ENCODE peak calls at places on chromosomes 2 and 18, in six cellular contexts. L is fibroblast of mammary gland, O is ovary, C is dorsolateral prefrontal cortex, K is left ventricle myocardium inferior, W is tibial nerve. I is an unnamed sample.

GRCh38 chr2:164910091-164910899 is 45.0 kb downstream of the SLC38A11 start:
- DNase-seq in L (peak), C (no peak), O (no peak), W (no peak), K (no peak), I (peak)

GRCh38 chr2:230925443-230925878 is 419 bp upstream of the GPR55 start:
- DNase-seq in W (no peak), K (no peak), C (no peak), O (no peak), L (no peak), I (no peak)

GRCh38 chr2:60392014-60392391 is 161.5 kb downstream of the BCL11A start:
- DNase-seq in L (no peak), W (no peak), K (no peak), O (no peak), C (no peak), I (no peak)

GRCh38 chr2:192194866-192195547 is at the start of gene TMEFF2:
- DNase-seq in L (peak), O (peak), C (peak), K (peak), W (peak), I (peak)

GRCh38 chr2:65715328-65715727 is 282.9 kb upstream of the SPRED2 start:
- DNase-seq in W (no peak), C (no peak), O (no peak), L (no peak), K (no peak), I (no peak)

GRCh38 chr2:60899230-60899891 is 18.0 kb downstream of the REL start:
- DNase-seq in L (no peak), O (no peak), W (no peak), K (no peak), C (no peak), I (no peak)

GRCh38 chr2:222939208-222939846 is 78.5 kb downstream of the ACSL3 start:
- DNase-seq in W (peak), O (no peak), K (no peak), C (no peak), L (peak), I (peak)

GRCh38 chr2:73992036-73992435 is 7.3 kb downstream of the TET3 start:
- DNase-seq in C (no peak), L (no peak), K (no peak), W (no peak), O (no peak), I (no peak)

GRCh38 chr2:20539776-20540586 is 93.1 kb downstream of the RHOB start:
- DNase-seq in W (peak), L (peak), O (no peak), K (no peak), C (no peak), I (no peak)

DNA sequence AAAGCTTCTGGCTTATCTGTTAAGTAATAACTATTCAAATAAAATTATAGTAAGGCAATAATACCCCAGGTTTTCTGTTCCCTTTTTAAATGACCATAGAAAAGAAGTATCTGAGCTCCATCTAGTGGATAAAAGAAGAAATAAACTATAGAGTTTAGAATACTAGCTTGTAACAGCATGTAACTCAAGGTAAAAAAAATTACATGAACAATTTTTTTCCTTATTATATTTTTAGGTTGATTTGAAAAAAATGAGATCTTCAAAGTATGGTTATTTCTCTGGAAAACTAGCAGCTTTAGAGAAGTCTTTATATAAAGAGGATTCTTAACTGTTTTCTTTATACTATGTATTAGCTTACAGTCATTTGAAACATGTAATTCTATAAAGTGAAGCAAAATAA is 58.1 kb downstream of the NCKAP1 start:
- DNase-seq in K (no peak), W (no peak), O (no peak), C (no peak), L (peak), I (peak)
- TF ChIP-seq CTCF in K (peak), W (peak), O (peak), C (peak), L (peak), I (peak)

DNA sequence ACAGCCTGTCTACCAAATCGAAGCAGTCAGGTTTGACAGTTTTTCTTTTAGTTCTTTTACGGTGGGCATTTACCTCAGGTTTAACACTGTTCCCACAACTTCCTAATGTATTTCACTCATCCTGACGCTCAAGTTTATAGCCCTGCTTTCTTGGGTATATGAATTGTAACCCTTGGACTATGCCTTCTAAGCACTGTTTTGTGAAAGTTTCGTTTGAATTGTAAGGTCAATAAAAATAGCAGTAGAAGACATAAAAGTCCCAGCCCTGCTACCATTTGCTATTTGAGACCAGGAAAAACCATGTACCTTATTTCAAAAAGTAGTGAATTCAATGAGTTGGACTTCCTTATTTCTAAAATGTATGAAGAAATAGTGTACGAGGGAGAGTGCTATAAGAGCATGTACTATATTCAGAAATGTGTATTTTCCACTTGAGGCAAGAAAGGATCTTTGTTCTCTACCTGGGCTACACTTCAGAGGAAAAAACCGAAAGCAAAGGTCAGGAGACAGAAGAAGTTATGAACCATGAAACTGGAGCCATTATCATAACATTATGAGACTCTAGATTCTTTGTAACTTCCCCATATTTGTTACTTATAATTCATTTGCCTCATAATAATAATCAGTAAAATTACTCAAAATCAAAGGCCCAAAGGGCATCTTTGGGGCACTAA is 1.9 kb upstream of the ZC3H15 start:
- DNase-seq in K (no peak), C (no peak), W (no peak), L (no peak), O (no peak), I (no peak)
- H3K4me3 ChIP-seq in K (no peak), C (no peak), W (peak), L (no peak), O (no peak), I (no peak)

DNA sequence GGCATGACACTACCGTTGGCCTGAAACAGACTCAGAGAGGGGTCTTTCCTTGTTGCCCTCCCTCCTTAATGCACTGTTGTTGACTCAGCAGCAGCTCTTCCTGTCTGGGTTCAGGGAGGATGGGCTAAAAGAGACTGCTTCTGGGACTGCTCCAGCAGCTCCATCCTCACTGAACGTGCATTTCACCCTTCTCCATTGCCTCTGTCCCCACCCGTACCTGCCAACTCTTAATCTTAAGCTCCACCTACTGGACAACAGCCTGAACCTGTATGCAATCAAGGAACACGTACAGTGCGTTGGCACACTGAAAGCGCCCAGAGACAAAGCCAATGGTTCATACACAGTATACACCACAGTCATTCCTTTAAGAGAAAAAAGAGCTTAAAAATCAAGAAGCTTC is 230.8 kb upstream of the RAB6C start:
- DNase-seq in O (no peak), K (no peak), L (no peak), C (no peak), W (no peak), I (no peak)
- TF ChIP-seq CTCF in O (no peak), K (no peak), L (no peak), C (no peak), W (no peak), I (no peak)

GRCh38 chr2:56583796-56584313 is 400.1 kb downstream of the CCDC85A start:
- DNase-seq in C (no peak), O (no peak), K (no peak), L (no peak), W (no peak), I (no peak)
- H3K4me3 ChIP-seq in C (no peak), O (no peak), K (no peak), L (no peak), W (no peak), I (no peak)

DNA sequence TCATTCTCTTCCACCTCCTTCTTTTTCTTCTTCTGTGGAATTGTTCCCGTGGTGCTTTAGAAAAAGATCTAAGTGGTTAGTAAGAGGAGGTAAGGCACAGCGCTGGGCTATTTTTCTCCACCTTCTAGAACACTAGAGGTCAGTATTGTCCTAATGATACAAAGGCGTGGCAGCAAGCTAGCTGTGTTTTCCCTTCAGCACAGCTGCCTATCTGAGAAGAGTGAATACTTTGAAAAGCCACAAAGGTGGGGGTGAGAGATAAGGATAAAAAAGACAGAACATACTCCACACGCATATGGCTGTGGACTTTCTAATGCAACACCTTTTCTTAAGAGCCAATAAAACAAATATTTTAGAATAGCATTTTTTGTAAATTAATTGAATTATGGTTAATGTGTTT is 2.1 kb downstream of the CNTNAP5 start:
- DNase-seq in C (no peak), L (peak), W (peak), K (no peak), O (no peak), I (peak)
- TF ChIP-seq CTCF in C (peak), L (peak), W (peak), K (peak), O (no peak), I (peak)

DNA sequence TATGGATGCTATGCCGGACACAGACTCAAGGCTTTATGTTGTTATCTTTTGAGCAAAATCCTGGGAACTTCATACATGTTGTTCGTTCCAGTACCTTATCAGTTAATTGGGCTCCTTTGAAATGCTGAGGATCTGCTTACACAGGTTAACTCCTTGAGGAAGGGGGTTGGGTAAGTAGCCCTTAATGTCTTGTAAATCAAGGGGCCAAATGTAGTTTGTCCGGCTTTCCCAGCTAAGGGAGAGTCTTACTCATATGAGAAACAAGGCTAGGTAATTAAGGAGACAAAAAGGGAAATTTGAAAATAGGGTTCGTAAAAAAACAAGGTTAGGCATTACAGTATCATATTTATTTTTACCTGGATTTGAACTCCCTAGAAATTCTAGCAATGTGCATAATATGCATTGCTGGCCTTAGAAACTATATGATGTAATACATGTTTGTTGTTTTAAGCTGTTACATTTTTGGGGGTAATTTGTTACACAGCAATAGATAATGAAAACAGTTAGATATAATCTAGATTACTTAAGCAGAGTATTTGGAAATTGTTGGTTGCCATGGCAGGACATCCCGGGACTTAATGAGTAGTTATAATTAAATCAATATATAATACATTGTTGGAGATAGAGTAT is 30.9 kb upstream of the RNF149 start:
- DNase-seq in O (no peak), L (no peak), W (no peak), C (no peak), K (no peak), I (no peak)
- H3K4me3 ChIP-seq in O (no peak), L (no peak), W (no peak), C (no peak), K (no peak), I (no peak)

DNA sequence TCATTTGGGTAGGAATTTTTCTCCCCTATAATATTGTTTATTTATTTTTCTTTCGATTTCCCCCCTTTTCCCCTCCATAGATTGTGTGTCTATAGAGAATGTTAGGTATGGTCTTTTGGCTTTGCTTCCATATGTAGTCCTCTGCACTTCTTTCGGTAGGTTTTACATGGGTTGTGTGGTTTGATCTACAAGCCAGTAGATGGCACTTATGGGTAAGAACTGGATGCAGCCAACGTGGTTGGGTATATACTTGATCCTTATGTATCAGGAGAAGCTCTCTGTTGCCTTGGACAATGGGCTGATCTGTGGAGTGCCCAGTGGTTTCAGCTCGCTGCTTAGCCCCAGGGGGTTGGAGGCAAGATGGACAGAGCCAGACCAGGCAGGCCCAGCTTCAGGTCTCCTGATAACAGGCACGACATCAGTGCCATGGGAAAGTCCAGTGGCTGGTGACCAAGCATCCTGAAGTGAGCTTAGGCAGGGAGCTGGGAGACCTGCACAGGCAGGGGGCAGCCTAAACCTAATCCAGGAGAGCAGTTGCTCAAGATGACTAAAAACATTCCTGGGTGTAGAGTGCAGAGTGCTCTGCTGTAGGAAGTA is 488.3 kb downstream of the CCDC85A start:
- DNase-seq in L (peak), C (no peak), K (no peak), O (no peak), W (no peak), I (no peak)
- TF ChIP-seq CTCF in L (peak), C (no peak), K (no peak), O (no peak), W (no peak), I (no peak)

DNA sequence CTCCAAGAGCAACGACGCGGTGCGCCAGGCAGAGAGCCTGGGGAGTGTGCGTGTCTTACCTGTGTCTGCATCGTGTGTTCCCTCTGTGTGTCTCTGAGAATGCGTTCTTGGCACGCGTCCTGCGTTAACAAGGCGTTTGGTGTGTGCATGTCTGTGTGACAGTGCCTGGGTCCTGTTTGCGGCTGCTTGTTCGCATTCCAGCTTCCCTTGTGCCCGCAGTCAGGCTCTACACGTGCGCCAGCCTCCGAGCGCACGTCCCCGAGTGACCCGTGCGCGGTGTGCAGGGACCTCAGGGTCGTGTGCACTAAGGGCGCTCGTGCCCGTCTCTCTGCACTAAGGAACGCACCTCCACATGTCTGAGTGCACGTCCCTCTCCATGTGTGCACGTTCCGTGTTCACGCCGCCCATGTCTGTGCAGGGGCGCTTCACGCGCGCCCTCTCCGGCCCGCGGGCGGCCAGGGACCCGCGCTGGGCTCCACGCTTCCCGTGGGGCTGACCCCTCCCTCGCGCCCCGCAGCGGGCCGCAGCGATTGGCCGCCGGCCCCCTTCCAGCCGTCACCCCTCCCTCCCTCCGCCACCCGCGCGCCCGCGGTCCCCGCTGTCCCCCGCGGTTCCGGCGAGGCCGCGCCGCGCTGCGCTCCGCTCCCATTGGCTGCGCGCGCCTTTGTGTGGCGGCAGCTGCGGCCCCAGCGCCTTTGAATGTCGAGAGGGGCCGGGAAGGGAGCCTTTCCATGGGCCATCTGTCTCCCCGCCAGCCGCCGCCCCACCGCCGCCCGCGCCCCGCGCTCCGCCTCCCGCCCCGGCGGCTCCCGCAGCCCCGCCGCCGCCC is 229.4 kb downstream of the HAUS1 start:
- DNase-seq in W (no peak), C (peak), K (peak), O (no peak), L (no peak), I (no peak)
- H3K4me3 ChIP-seq in W (peak), C (peak), K (peak), O (no peak), L (no peak), I (peak)

GRCh38 chr2:236209535-236209934 is 41.3 kb upstream of the GBX2 start:
- DNase-seq in C (no peak), O (no peak), W (no peak), L (no peak), K (no peak), I (no peak)
- TF ChIP-seq CTCF in C (no peak), O (no peak), W (no peak), L (no peak), K (no peak), I (no peak)